ENCODE peak calls at places on chromosomes 1 and 21, in eight cellular contexts. One of them, this sample, is unnamed.

GRCh38 chr1:176517484-176517883 is 54.5 kb downstream of the PAPPA2 start:
- DNase-seq in GM23248: peak; percentile 75
- DNase-seq in mammary epithelial cell: peak; percentile 84
- DNase-seq in Karpas-422: no peak
- DNase-seq in kidney: no peak
- DNase-seq in DND-41: peak; percentile 65
- DNase-seq in H9: no peak
- DNase-seq in SK-N-SH: peak; percentile 2
- DNase-seq in this sample: peak; percentile 55

GRCh38 chr1:107626075-107626796 is 338.7 kb downstream of the VAV3 start:
- DNase-seq in GM23248: peak; percentile 42
- DNase-seq in mammary epithelial cell: no peak
- DNase-seq in SK-N-SH: peak; percentile 11
- DNase-seq in DND-41: no peak
- DNase-seq in Karpas-422: no peak
- DNase-seq in H9: no peak
- DNase-seq in kidney: no peak
- DNase-seq in this sample: no peak

GRCh38 chr21:45548711-45549491 is 6.7 kb upstream of the SLC19A1 start:
- DNase-seq in DND-41: no peak
- DNase-seq in H9: no peak
- DNase-seq in kidney: peak; percentile 28
- DNase-seq in SK-N-SH: no peak
- DNase-seq in Karpas-422: no peak
- DNase-seq in GM23248: no peak
- DNase-seq in mammary epithelial cell: no peak
- DNase-seq in this sample: peak; percentile 22

GRCh38 chr21:42319851-42320602 is 4.8 kb upstream of the TFF3 start:
- DNase-seq in SK-N-SH: no peak
- DNase-seq in GM23248: no peak
- DNase-seq in DND-41: no peak
- DNase-seq in mammary epithelial cell: no peak
- DNase-seq in kidney: peak; percentile 45
- DNase-seq in Karpas-422: no peak
- DNase-seq in H9: peak; percentile 52
- DNase-seq in this sample: peak; percentile 55

GRCh38 chr21:22892757-22893156 is 1894.5 kb downstream of the NCAM2 start:
- DNase-seq in H9: no peak
- DNase-seq in mammary epithelial cell: no peak
- DNase-seq in SK-N-SH: no peak
- DNase-seq in DND-41: no peak
- DNase-seq in kidney: no peak
- DNase-seq in GM23248: no peak
- DNase-seq in Karpas-422: no peak
- DNase-seq in this sample: no peak

GRCh38 chr1:35935989-35936388 is 5.1 kb downstream of the AGO3 start:
- DNase-seq in H9: no peak
- DNase-seq in mammary epithelial cell: no peak
- DNase-seq in Karpas-422: no peak
- DNase-seq in GM23248: no peak
- DNase-seq in kidney: no peak
- DNase-seq in SK-N-SH: peak; percentile 33
- DNase-seq in DND-41: no peak
- DNase-seq in this sample: no peak

GRCh38 chr1:204472660-204473059 is 21.9 kb downstream of the PIK3C2B start:
- DNase-seq in SK-N-SH: no peak
- DNase-seq in mammary epithelial cell: no peak
- DNase-seq in H9: no peak
- DNase-seq in GM23248: no peak
- DNase-seq in Karpas-422: no peak
- DNase-seq in kidney: no peak
- DNase-seq in DND-41: no peak
- DNase-seq in this sample: no peak

GRCh38 chr1:55313903-55314302 is 98.7 kb upstream of the USP24 start:
- DNase-seq in GM23248: peak; percentile 42
- DNase-seq in kidney: no peak
- DNase-seq in H9: no peak
- DNase-seq in SK-N-SH: no peak
- DNase-seq in Karpas-422: no peak
- DNase-seq in mammary epithelial cell: no peak
- DNase-seq in DND-41: no peak
- DNase-seq in this sample: no peak

GRCh38 chr1:33319186-33319948 is 1.5 kb downstream of the A3GALT2 start:
- DNase-seq in SK-N-SH: no peak
- DNase-seq in H9: no peak
- DNase-seq in kidney: peak; percentile 43
- DNase-seq in mammary epithelial cell: no peak
- DNase-seq in Karpas-422: no peak
- DNase-seq in DND-41: no peak
- DNase-seq in GM23248: no peak
- DNase-seq in this sample: no peak

GRCh38 chr1:154730251-154730650 is 122.3 kb upstream of the ADAR start:
- DNase-seq in Karpas-422: no peak
- DNase-seq in SK-N-SH: no peak
- DNase-seq in mammary epithelial cell: peak; percentile 77
- DNase-seq in H9: no peak
- DNase-seq in GM23248: peak; percentile 72
- DNase-seq in DND-41: no peak
- DNase-seq in kidney: no peak
- DNase-seq in this sample: no peak

GRCh38 chr1:167432780-167433179 is 85.5 kb downstream of the CD247 start:
- DNase-seq in DND-41: no peak
- DNase-seq in mammary epithelial cell: no peak
- DNase-seq in GM23248: no peak
- DNase-seq in Karpas-422: no peak
- DNase-seq in SK-N-SH: no peak
- DNase-seq in kidney: no peak
- DNase-seq in H9: no peak
- DNase-seq in this sample: peak; percentile 33

GRCh38 chr1:46446646-46447498 is 42.8 kb upstream of the DMBX1 start:
- DNase-seq in DND-41: peak; percentile 73
- DNase-seq in kidney: no peak
- DNase-seq in GM23248: peak; percentile 83
- DNase-seq in mammary epithelial cell: peak; percentile 52
- DNase-seq in SK-N-SH: peak; percentile 84
- DNase-seq in Karpas-422: peak; percentile 92
- DNase-seq in H9: peak; percentile 95
- DNase-seq in this sample: peak; percentile 99

GRCh38 chr1:181417915-181418314 is 65.4 kb upstream of the CACNA1E start:
- DNase-seq in Karpas-422: no peak
- DNase-seq in DND-41: no peak
- DNase-seq in mammary epithelial cell: no peak
- DNase-seq in kidney: no peak
- DNase-seq in SK-N-SH: no peak
- DNase-seq in H9: no peak
- DNase-seq in GM23248: no peak
- DNase-seq in this sample: no peak

DNA sequence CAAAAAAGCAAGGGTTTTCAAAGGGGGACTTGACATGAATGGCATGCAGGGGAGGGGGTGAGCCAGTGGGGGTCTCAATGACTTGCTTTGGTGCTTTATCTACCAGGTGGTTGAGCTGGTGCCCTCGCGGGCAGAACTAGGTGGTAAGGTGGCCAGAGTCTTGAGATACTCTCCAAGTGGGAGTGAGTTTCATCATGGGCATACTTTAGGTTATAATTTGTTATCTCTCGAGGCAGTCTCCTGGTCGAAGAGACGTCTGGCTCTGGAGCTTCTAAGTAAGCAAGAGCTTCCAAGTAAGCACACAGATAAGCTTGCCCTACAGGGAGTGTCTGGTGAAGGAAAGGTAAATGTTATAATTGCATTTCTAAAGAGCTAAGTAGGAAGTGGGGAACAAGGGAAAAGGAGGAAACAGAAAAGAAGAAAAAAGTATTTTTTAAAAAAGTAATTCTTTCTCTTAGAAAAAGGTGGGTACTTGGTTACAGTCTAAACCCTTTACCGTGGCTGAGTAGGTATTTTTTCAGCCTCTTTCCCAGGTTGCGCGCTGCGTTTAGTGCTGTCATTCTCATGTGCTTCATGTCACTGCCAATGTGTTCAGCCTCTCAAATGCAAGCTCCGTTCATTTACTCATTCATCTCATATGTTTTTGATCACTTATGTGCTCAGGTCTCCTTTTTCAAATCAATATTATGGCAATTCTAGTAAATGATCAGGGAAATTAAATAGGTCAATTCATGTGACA is 31.6 kb upstream of the DNAJC6 start:
- DNase-seq in Karpas-422: no peak
- DNase-seq in SK-N-SH: no peak
- DNase-seq in GM23248: no peak
- DNase-seq in kidney: no peak
- DNase-seq in DND-41: no peak
- DNase-seq in mammary epithelial cell: no peak
- DNase-seq in H9: no peak
- DNase-seq in this sample: no peak
- H3K9ac ChIP-seq in Karpas-422: no peak overlapping the region
- H3K9ac ChIP-seq in SK-N-SH: no peak overlapping the region
- H3K9ac ChIP-seq in GM23248: no peak overlapping the region
- H3K9ac ChIP-seq in kidney: no peak overlapping the region
- H3K9ac ChIP-seq in DND-41: no peak overlapping the region
- H3K9ac ChIP-seq in mammary epithelial cell: no peak overlapping the region
- H3K9ac ChIP-seq in H9: no peak overlapping the region
- H3K9ac ChIP-seq in this sample: peak overlapping the region; percentile 43

GRCh38 chr1:14912831-14913230 is 240.7 kb upstream of the TMEM51 start:
- DNase-seq in GM23248: no peak
- DNase-seq in mammary epithelial cell: no peak
- DNase-seq in kidney: no peak
- DNase-seq in DND-41: no peak
- DNase-seq in Karpas-422: no peak
- DNase-seq in H9: no peak
- DNase-seq in SK-N-SH: no peak
- DNase-seq in this sample: no peak

GRCh38 chr1:14910947-14911721 is 242.4 kb upstream of the TMEM51 start:
- DNase-seq in mammary epithelial cell: peak; percentile 92
- DNase-seq in H9: no peak
- DNase-seq in DND-41: no peak
- DNase-seq in SK-N-SH: no peak
- DNase-seq in Karpas-422: no peak
- DNase-seq in kidney: peak; percentile 86
- DNase-seq in GM23248: peak; percentile 26
- DNase-seq in this sample: no peak

GRCh38 chr1:14915356-14916054 is 238.0 kb upstream of the TMEM51 start:
- DNase-seq in GM23248: peak; percentile 56
- DNase-seq in DND-41: peak; percentile 72
- DNase-seq in Karpas-422: peak; percentile 78
- DNase-seq in SK-N-SH: peak; percentile 84
- DNase-seq in mammary epithelial cell: no peak
- DNase-seq in H9: peak; percentile 67
- DNase-seq in kidney: no peak
- DNase-seq in this sample: peak; percentile 89

GRCh38 chr1:14914351-14914988 is 239.1 kb upstream of the TMEM51 start:
- DNase-seq in DND-41: no peak
- DNase-seq in Karpas-422: no peak
- DNase-seq in kidney: no peak
- DNase-seq in GM23248: no peak
- DNase-seq in H9: no peak
- DNase-seq in SK-N-SH: no peak
- DNase-seq in mammary epithelial cell: no peak
- DNase-seq in this sample: no peak

DNA sequence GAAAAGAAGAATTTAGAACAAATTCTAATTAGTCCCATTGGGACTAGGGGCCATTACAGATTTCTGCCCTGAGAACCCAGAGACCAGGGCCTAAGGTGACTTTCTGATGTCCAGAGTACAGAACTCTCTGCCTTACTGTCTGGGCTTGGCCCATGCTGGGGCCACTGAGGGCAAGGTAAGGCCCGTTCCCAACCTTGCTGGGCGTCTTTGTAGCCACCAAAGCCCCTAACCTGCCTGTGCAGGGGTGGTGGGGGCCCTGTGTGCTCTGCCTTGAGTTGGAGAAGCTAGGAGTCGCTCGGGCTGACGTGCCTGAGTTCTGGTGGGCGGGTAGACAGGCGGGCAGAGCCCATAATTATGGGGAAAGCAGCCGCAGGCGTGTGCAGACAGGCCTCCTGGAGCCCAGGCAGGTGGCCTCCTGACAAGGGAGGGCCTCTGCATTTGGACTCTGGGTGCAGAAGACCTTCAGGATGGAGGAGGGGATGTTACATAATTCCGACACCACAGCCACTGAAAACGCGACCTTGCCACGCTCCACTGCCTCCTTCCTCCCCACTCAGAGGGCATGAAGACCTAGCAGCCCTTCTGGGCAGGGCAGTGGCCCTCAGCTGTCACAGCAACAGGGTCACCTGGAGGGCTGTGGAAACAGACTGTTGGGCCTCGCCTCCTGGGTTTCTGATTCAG is 239.9 kb upstream of the TMEM51 start:
- DNase-seq in Karpas-422: no peak
- DNase-seq in DND-41: no peak
- DNase-seq in H9: no peak
- DNase-seq in mammary epithelial cell: peak; percentile 85
- DNase-seq in GM23248: no peak
- DNase-seq in SK-N-SH: no peak
- DNase-seq in kidney: peak; percentile 88
- DNase-seq in this sample: no peak
- H3K9ac ChIP-seq in Karpas-422: no peak overlapping the region
- H3K9ac ChIP-seq in DND-41: no peak overlapping the region
- H3K9ac ChIP-seq in H9: peak overlapping the region; percentile 8
- H3K9ac ChIP-seq in mammary epithelial cell: peak overlapping the region; percentile 21
- H3K9ac ChIP-seq in GM23248: no peak overlapping the region
- H3K9ac ChIP-seq in SK-N-SH: no peak overlapping the region
- H3K9ac ChIP-seq in kidney: no peak overlapping the region
- H3K9ac ChIP-seq in this sample: no peak overlapping the region

GRCh38 chr1:209403921-209404320 is 179.6 kb upstream of the CAMK1G start:
- DNase-seq in kidney: no peak
- DNase-seq in GM23248: no peak
- DNase-seq in SK-N-SH: no peak
- DNase-seq in Karpas-422: no peak
- DNase-seq in DND-41: no peak
- DNase-seq in H9: no peak
- DNase-seq in mammary epithelial cell: peak; percentile 81
- DNase-seq in this sample: no peak
- H3K9ac ChIP-seq in kidney: no peak overlapping the region
- H3K9ac ChIP-seq in GM23248: no peak overlapping the region
- H3K9ac ChIP-seq in SK-N-SH: no peak overlapping the region
- H3K9ac ChIP-seq in Karpas-422: no peak overlapping the region
- H3K9ac ChIP-seq in DND-41: no peak overlapping the region
- H3K9ac ChIP-seq in H9: no peak overlapping the region
- H3K9ac ChIP-seq in mammary epithelial cell: peak overlapping the region; percentile 68
- H3K9ac ChIP-seq in this sample: no peak overlapping the region

GRCh38 chr21:43866659-43867331 is 1.8 kb downstream of the AGPAT3 start:
- DNase-seq in kidney: no peak
- DNase-seq in SK-N-SH: no peak
- DNase-seq in DND-41: no peak
- DNase-seq in GM23248: no peak
- DNase-seq in mammary epithelial cell: peak; percentile 44
- DNase-seq in H9: no peak
- DNase-seq in Karpas-422: no peak
- DNase-seq in this sample: no peak
- H3K9ac ChIP-seq in kidney: no peak overlapping the region
- H3K9ac ChIP-seq in SK-N-SH: peak overlapping the region; percentile 85
- H3K9ac ChIP-seq in DND-41: peak overlapping the region; percentile 80
- H3K9ac ChIP-seq in GM23248: peak overlapping the region; percentile 85
- H3K9ac ChIP-seq in mammary epithelial cell: no peak overlapping the region
- H3K9ac ChIP-seq in H9: no peak overlapping the region
- H3K9ac ChIP-seq in Karpas-422: peak overlapping the region; percentile 97
- H3K9ac ChIP-seq in this sample: peak overlapping the region; percentile 30